ENCODE peak calls at places on chromosomes 2 and 18, in ten cellular contexts. G is adrenal gland, A is right lobe of liver, V is lower lobe of right lung, N is tibial artery, O is pancreas, K is astrocyte, B is psoas muscle, U is IMR-90, T is left ventricle myocardium inferior. Y is an unnamed sample.

GRCh38 chr2:60880633-60880987 is 764 bp upstream of the REL start:
- DNase-seq in G (no peak), B (no peak), A (no peak), U (no peak), V (no peak), T (no peak), N (no peak), O (no peak), K (peak; percentile 19), Y (no peak)

GRCh38 chr2:150062416-150062815 is 425.1 kb downstream of the RND3 start:
- DNase-seq in B (no peak), G (no peak), O (no peak), A (no peak), U (no peak), V (no peak), N (no peak), T (no peak), K (no peak), Y (no peak)

GRCh38 chr2:39300044-39300820 is 56.5 kb upstream of the CDKL4 start:
- DNase-seq in T (no peak), K (no peak), B (no peak), U (no peak), N (no peak), G (no peak), V (no peak), A (no peak), O (no peak), Y (no peak)

GRCh38 chr18:6281874-6282273 is 132.8 kb downstream of the L3MBTL4 start:
- DNase-seq in U (no peak), K (no peak), V (no peak), T (no peak), G (no peak), B (no peak), N (no peak), A (no peak), O (no peak), Y (no peak)

GRCh38 chr2:181776336-181776735 is 96.0 kb upstream of the NEUROD1 start:
- DNase-seq in U (no peak), V (no peak), O (no peak), B (no peak), T (no peak), K (no peak), G (no peak), A (no peak), N (no peak), Y (no peak)

GRCh38 chr2:227188292-227188691 is 23.9 kb downstream of the COL4A3 start:
- DNase-seq in N (no peak), T (no peak), U (peak; percentile 1), K (peak; percentile 53), O (no peak), B (no peak), G (peak; percentile 48), V (no peak), A (no peak), Y (no peak)

GRCh38 chr2:71048096-71048495 is 20.4 kb upstream of the NAGK start:
- DNase-seq in A (no peak), V (no peak), N (no peak), O (no peak), B (no peak), U (no peak), T (no peak), K (no peak), G (no peak), Y (no peak)

GRCh38 chr2:232528746-232529445 is 2.9 kb downstream of the CHRND start:
- DNase-seq in U (no peak), O (no peak), V (peak; percentile 38), K (no peak), A (no peak), G (no peak), T (peak; percentile 1), B (peak; percentile 74), N (no peak), Y (no peak)

DNA sequence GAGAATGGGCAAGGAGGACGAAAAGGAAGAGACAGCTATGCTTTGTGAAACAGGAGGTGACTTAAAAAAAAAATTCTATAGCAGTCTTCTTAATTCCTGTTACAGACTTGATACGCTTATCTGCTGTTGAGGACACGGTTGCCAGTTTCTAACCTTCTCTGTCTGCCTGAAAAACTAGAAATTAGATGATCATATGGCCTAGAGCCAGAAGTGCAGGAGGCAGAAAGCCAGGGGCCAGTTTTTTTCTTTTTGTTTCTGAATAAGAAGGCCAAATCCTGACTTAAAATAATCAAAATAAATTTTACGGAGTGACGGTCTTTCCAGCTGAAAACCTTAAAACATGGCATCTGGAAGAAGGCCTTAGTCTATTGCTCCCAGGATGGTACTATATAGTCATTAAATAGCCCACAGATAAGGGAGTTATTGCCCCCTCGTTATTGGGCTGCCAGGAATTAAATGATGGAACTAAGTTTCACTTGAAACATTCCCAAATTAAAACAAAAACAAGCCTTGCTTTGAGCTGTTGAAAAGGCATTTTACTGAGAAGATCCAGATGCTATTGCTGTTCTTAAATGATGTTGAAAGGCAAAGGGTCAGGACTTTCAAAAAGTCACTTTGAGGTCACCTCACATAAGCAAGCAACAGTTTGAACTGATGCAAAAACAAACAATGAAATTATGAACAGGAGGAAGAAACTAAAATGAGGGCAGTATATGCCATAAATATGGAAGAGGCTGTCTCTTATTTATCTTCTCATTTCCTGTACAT is 1.9 kb upstream of the AMMECR1L start:
- DNase-seq in O (no peak), N (no peak), K (no peak), A (no peak), T (no peak), V (no peak), U (no peak), G (peak; percentile 33), B (no peak), Y (no peak)
- H3K4me3 ChIP-seq in O (peak overlapping the region; percentile 59), N (peak overlapping the region; percentile 71), K (peak overlapping the region; percentile 67), A (peak overlapping the region; percentile 1), T (peak overlapping the region; percentile 80), V (peak overlapping the region; percentile 66), U (peak overlapping the region; percentile 46), G (no peak overlapping the region), B (peak overlapping the region; percentile 78), Y (peak overlapping the region; percentile 74)

DNA sequence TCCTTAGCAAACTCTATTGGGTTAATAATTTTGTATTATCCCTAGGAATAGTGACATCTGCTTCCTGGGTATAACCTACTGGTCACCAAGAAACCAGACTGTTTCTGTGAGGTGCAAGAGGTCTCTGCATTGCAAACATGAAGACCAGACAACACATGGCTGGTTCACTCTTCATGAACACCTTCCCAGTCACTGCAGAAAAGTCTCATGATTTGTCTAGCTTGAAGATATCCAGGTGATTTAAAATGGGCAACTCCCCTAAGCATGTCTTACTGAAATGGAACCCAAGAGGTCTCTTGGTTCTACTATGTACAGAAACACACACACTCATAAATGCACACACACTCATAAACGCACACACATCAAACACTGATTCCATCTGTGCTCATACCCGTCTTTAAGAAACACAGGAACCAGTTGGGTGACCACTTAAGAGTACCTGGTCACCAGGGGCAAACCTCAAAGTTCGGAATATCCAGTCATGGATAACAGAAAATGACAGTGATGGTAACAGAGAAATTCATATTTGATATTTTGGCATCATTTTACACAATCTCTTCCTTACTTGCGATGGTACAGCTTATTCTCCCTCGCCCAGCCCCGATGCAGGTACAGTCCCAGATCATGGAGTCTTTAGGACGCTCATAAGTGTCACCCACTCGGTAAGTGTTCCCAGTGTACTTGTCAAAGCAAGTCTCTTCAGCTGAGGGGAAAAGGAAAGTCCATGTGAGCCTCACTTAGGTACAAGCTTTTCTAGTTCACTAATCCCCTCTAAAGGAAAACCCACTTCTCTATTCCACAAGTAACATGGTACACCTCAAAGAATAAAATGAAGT is 2.9 kb downstream of the FN1 start:
- DNase-seq in A (no peak), T (no peak), K (no peak), V (no peak), G (no peak), B (no peak), N (no peak), U (no peak), O (no peak), Y (no peak)
- H3K27me3 ChIP-seq in A (no peaks in the 10 kb centered on the region), T (peaks cover 26% of the 10 kb centered on the region), K (no peaks in the 10 kb centered on the region), V (no peaks in the 10 kb centered on the region), G (peaks cover 4% of the 10 kb centered on the region), B (peaks cover 2% of the 10 kb centered on the region), N (no peaks in the 10 kb centered on the region), U (no peaks in the 10 kb centered on the region), O (no peaks in the 10 kb centered on the region), Y (peaks cover 5% of the 10 kb centered on the region)

GRCh38 chr2:218386505-218387368 is 4.7 kb downstream of the SLC11A1 start:
- DNase-seq in O (no peak), N (no peak), U (no peak), B (no peak), T (no peak), G (no peak), K (no peak), V (no peak), A (no peak), Y (no peak)

GRCh38 chr2:218389333-218390150 is 7.5 kb downstream of the SLC11A1 start:
- DNase-seq in N (no peak), B (no peak), K (no peak), V (peak; percentile 53), O (no peak), G (no peak), T (no peak), A (no peak), U (no peak), Y (no peak)

GRCh38 chr2:218384975-218385374 is 2.9 kb downstream of the SLC11A1 start:
- DNase-seq in N (no peak), A (no peak), U (no peak), T (no peak), V (peak; percentile 46), B (no peak), G (no peak), O (no peak), K (no peak), Y (no peak)

GRCh38 chr2:218383892-218384519 is 1.9 kb downstream of the SLC11A1 start:
- DNase-seq in G (no peak), T (no peak), N (no peak), A (no peak), V (peak; percentile 48), O (no peak), K (no peak), U (no peak), B (no peak), Y (no peak)

DNA sequence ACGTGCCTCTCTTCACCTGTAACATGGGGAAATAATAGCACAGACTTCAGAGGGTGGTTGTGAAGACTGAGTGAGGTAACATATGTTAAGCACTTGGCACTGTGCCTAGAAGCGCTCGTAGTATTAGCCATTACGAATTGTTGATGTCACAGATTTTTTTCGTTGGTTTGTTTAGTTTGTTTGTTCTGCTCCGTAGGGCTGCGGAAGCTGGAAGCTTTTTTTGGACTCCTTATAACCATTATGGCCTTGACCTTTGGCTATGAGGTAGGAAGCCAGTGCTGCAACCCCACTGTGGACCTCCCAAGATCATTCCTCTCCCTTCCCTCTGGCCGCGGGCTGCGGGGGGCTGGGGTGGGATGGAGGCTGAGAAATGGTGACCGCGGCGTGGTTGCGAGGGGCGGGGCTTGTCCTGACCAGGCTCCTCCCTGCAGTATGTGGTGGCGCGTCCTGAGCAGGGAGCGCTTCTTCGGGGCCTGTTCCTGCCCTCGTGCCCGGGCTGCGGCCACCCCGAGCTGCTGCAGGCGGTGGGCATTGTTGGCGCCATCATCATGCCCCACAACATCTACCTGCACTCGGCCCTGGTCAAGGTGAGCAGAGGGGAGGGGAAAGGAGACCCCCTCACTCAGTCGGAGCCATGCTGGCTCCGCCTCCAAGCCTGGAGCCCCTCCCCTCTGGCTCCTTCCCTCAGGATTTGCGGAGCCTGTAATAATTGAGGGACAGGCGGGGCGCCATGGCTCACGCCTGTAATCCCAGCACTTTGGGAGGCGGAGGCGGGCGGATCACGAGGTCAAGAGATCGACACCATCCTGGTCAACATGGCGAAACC is 5.5 kb downstream of the SLC11A1 start:
- DNase-seq in A (peak; percentile 58), G (peak; percentile 71), T (no peak), U (peak; percentile 80), V (peak; percentile 85), B (peak; percentile 72), K (peak; percentile 36), N (no peak), O (peak; percentile 73), Y (no peak)
- H3K27ac ChIP-seq in A (no peak overlapping the region), G (no peak overlapping the region), T (peak overlapping the region; percentile 51), U (no peak overlapping the region), V (peak overlapping the region; percentile 69), B (no peak overlapping the region), K (no peak overlapping the region), N (no peak overlapping the region), O (peak overlapping the region; percentile 47), Y (peak overlapping the region; percentile 17)

DNA sequence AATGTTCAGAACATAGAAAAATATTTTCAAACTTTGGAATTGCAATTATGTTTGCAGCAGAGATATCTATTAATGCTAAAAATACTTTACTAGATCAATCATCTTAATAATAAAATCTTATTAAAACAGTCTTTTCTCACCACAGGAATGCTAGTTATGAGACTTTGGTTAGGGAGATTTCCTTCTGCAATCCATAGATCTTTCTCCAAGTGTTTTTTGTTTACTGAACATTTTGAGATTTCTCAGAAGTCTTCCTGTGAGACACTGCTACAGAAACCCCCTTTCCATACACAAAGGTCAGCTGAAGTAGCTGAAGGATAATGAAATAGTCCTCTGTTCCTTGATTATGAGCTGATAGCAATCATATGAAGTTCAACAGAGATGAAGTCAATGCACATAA is 59.4 kb upstream of the RAPH1 start:
- DNase-seq in O (no peak), B (no peak), T (no peak), G (no peak), N (no peak), U (peak; percentile 68), A (no peak), V (no peak), K (peak; percentile 65), Y (no peak)
- H3K4me3 ChIP-seq in O (no peak overlapping the region), B (no peak overlapping the region), T (no peak overlapping the region), G (no peak overlapping the region), N (no peak overlapping the region), U (no peak overlapping the region), A (no peak overlapping the region), V (no peak overlapping the region), K (no peak overlapping the region), Y (no peak overlapping the region)